ENCODE peak calls at places on chromosomes 4 and X, in four cellular contexts. I is activated B cell treated with CpG ODN at 0.5 μM for 24 hours; Y is T-helper 1 cell; U is naive thymus-derived CD8-positive, alpha-beta T cell. D is an unnamed sample.

GRCh38 chrX:22952011-22952410 is 47.7 kb upstream of the DDX53 start:
- DNase-seq in I (no peak), U (no peak), Y (no peak), D (no peak)

GRCh38 chrX:101191217-101191750 is 28.3 kb upstream of the DRP2 start:
- DNase-seq in U (no peak), I (no peak), Y (no peak), D (no peak)

GRCh38 chrX:50967734-50968133 is 57.2 kb downstream of the BMP15 start:
- DNase-seq in U (no peak), Y (no peak), I (no peak), D (no peak)

GRCh38 chr4:128660361-128660964 is 149.0 kb upstream of the JADE1 start:
- DNase-seq in I (no peak), U (no peak), Y (no peak), D (no peak)

GRCh38 chr4:170827562-170828260 is 738.0 kb upstream of the AADAT start:
- DNase-seq in I (no peak), U (no peak), Y (no peak), D (no peak)

GRCh38 chrX:118595501-118596042 is 100.0 kb downstream of the DOCK11 start:
- DNase-seq in U (no peak), I (no peak), Y (no peak), D (no peak)

GRCh38 chrX:13270360-13270759 is 49.5 kb downstream of the ATXN3L start:
- DNase-seq in I (no peak), U (no peak), Y (no peak), D (no peak)

GRCh38 chr4:125323547-125324100 is 8.9 kb downstream of the FAT4 start:
- DNase-seq in U (no peak), I (no peak), Y (no peak), D (no peak)

GRCh38 chrX:136626237-136626636 is 21.7 kb upstream of the CD40LG start:
- DNase-seq in U (no peak), Y (no peak), I (no peak), D (no peak)

GRCh38 chrX:152663086-152663485 is 25.4 kb downstream of the GABRQ start:
- DNase-seq in Y (no peak), I (no peak), U (no peak), D (no peak)

GRCh38 chr4:4409416-4410115 is 22.7 kb downstream of the NSG1 start:
- DNase-seq in I (no peak), Y (no peak), U (peak; percentile 35), D (no peak)

GRCh38 chr4:33340168-33340567 is 2620.0 kb downstream of the PCDH7 start:
- DNase-seq in Y (no peak), I (no peak), U (no peak), D (no peak)

GRCh38 chr4:10384974-10385373 is 72.3 kb downstream of the ZNF518B start:
- DNase-seq in U (no peak), I (no peak), Y (no peak), D (no peak)

GRCh38 chr4:183180621-183181020 is 81.6 kb downstream of the WWC2 start:
- DNase-seq in Y (no peak), I (no peak), U (no peak), D (no peak)

GRCh38 chr4:48905363-48906015 is 1.1 kb downstream of the OCIAD2 start:
- DNase-seq in U (no peak), I (no peak), Y (no peak), D (peak; percentile 46)

GRCh38 chr4:56637154-56637553 is 43.9 kb downstream of the HOPX start:
- DNase-seq in U (no peak), I (no peak), Y (no peak), D (no peak)

GRCh38 chrX:53287493-53288138 is 6.2 kb upstream of the IQSEC2 start:
- DNase-seq in Y (no peak), U (peak; percentile 66), I (no peak), D (peak; percentile 39)

GRCh38 chr4:157014621-157015591 is 43.3 kb upstream of the PDGFC start:
- DNase-seq in I (no peak), U (no peak), Y (no peak), D (no peak)

GRCh38 chrX:9948406-9948805 is 18.8 kb upstream of the CLDN34 start:
- DNase-seq in I (no peak), Y (no peak), U (no peak), D (no peak)

GRCh38 chr4:139606600-139607301 is 50.7 kb upstream of the SETD7 start:
- DNase-seq in I (no peak), U (no peak), Y (no peak), D (no peak)

GRCh38 chr4:167774646-167775045 is 317.7 kb upstream of the ANXA10 start:
- DNase-seq in Y (no peak), U (no peak), I (no peak), D (no peak)

GRCh38 chr4:47749858-47750257 is 88.0 kb downstream of the CORIN start:
- DNase-seq in I (no peak), U (no peak), Y (no peak), D (no peak)

GRCh38 chr4:40515398-40516293 is 114.0 kb downstream of the RBM47 start:
- DNase-seq in I (no peak), U (no peak), Y (no peak), D (peak; percentile 80)

GRCh38 chrX:116806288-116806802 is 343.6 kb upstream of the CT83 start:
- DNase-seq in U (no peak), Y (no peak), I (no peak), D (no peak)

GRCh38 chr4:73715659-73716058 is 24.7 kb upstream of the CXCL8 start:
- DNase-seq in I (no peak), Y (no peak), U (no peak), D (no peak)

GRCh38 chrX:53831662-53832635 is 145.4 kb upstream of the HUWE1 start:
- DNase-seq in Y (peak; percentile 19), I (peak; percentile 15), U (peak; percentile 61), D (peak; percentile 43)

GRCh38 chr4:156778093-156778492 is 193.5 kb downstream of the PDGFC start:
- DNase-seq in I (no peak), Y (no peak), U (no peak), D (no peak)

GRCh38 chrX:48540015-48540350 is 469 bp downstream of the TBC1D25 start:
- DNase-seq in Y (peak; percentile 36), I (no peak), U (peak; percentile 72), D (no peak)

GRCh38 chr4:90442619-90443018 is 315.4 kb downstream of the CCSER1 start:
- DNase-seq in Y (no peak), I (no peak), U (no peak), D (no peak)

GRCh38 chr4:92339671-92340070 is 35.9 kb downstream of the GRID2 start:
- DNase-seq in Y (no peak), U (no peak), I (no peak), D (no peak)

GRCh38 chrX:111262086-111262485 is 8.2 kb downstream of the CAPN6 start:
- DNase-seq in U (no peak), I (no peak), Y (no peak), D (no peak)